ENCODE peak calls at places on chromosome 1, in eight cellular contexts. Q is activated naive CD4-positive, alpha-beta T cell; O is NCI-H146; Y is AG10803; X is A549; D is amygdala; F is NCI-H1436 treated with DMSO at 0.1 percent for 48 hours; N is NCI-H774. K is an unnamed sample.

GRCh38 chr1:10833630-10834557 is 37.4 kb upstream of the CASZ1 start:
- DNase-seq in Y (peak; percentile 7), Q (no peak), X (peak; percentile 35), O (no peak), D (no peak), F (no peak), N (no peak), K (peak; percentile 24)

GRCh38 chr1:204461331-204462228 is 33.0 kb downstream of the PIK3C2B start:
- DNase-seq in X (no peak), O (no peak), Y (no peak), N (no peak), F (no peak), D (no peak), Q (no peak), K (no peak)

GRCh38 chr1:153945131-153945794 is 1.3 kb downstream of the DENND4B start:
- DNase-seq in X (peak; percentile 55), Q (no peak), O (peak; percentile 44), F (no peak), D (no peak), N (no peak), Y (peak; percentile 53), K (peak; percentile 57)

GRCh38 chr1:94383966-94384408 is 34.2 kb upstream of the ABCD3 start:
- DNase-seq in N (no peak), Q (no peak), X (peak; percentile 93), F (no peak), O (no peak), D (no peak), Y (no peak), K (no peak)

GRCh38 chr1:221850788-221851187 is 108.9 kb upstream of the DUSP10 start:
- DNase-seq in D (no peak), F (no peak), X (no peak), N (no peak), O (no peak), Y (no peak), Q (no peak), K (peak; percentile 92)

GRCh38 chr1:82586473-82586872 is 785.7 kb downstream of the ADGRL2 start:
- DNase-seq in N (no peak), Q (no peak), F (no peak), D (no peak), O (no peak), X (no peak), Y (peak; percentile 3), K (no peak)

GRCh38 chr1:205782627-205783470 is 7.6 kb upstream of the RAB29 start:
- DNase-seq in Y (peak; percentile 29), F (no peak), X (no peak), N (no peak), Q (no peak), D (no peak), O (no peak), K (no peak)

GRCh38 chr1:54811739-54812655 is 10.9 kb upstream of the TTC22 start:
- DNase-seq in O (no peak), F (no peak), N (no peak), Q (no peak), X (no peak), D (no peak), Y (no peak), K (no peak)

GRCh38 chr1:25802915-25803314 is 2.9 kb downstream of the SELENON start:
- DNase-seq in Y (no peak), O (no peak), F (no peak), D (no peak), Q (no peak), X (no peak), N (no peak), K (no peak)

GRCh38 chr1:33331444-33332356 is 10.8 kb upstream of the A3GALT2 start:
- DNase-seq in Y (peak; percentile 34), Q (no peak), D (no peak), X (no peak), O (no peak), F (no peak), N (no peak), K (no peak)

GRCh38 chr1:2108213-2108876 is 58.1 kb downstream of the PRKCZ start:
- DNase-seq in F (no peak), X (peak; percentile 51), N (no peak), O (no peak), Q (no peak), Y (peak; percentile 25), D (no peak), K (peak; percentile 5)

GRCh38 chr1:186578325-186579016 is 101.8 kb downstream of the PTGS2 start:
- DNase-seq in F (no peak), D (no peak), X (peak; percentile 63), Q (no peak), N (no peak), O (no peak), Y (no peak), K (peak; percentile 19)

GRCh38 chr1:158717344-158717743 is 3.2 kb downstream of the OR6K3 start:
- DNase-seq in X (no peak), D (no peak), N (no peak), O (no peak), F (no peak), Y (no peak), Q (no peak), K (no peak)

GRCh38 chr1:6464514-6464836 is 1.5 kb downstream of the TNFRSF25 start:
- DNase-seq in X (peak; percentile 36), N (no peak), F (no peak), Q (no peak), Y (no peak), O (no peak), D (no peak), K (peak; percentile 2)

GRCh38 chr1:12095822-12096263 is 32.7 kb downstream of the TNFRSF8 start:
- DNase-seq in O (no peak), D (no peak), Y (peak; percentile 25), N (no peak), F (no peak), X (peak; percentile 55), Q (no peak), K (no peak)